ENCODE peak calls at places on chromosomes 5 and 9, in nine cellular contexts. Y is fibroblast of mammary gland; L is CD8-positive, alpha-beta T cell; X is HTR-8/SVneo; B is HEK293T; T is Caki2; M is stimulated activated CD8-positive, alpha-beta memory T cell treated with anti-CD3 and anti-CD28 coated beads, Interleukin-15, amount 100 ng/mL, for 24 hours; J is astrocyte of the cerebellum; W is astrocyte of the hippocampus. E is an unnamed sample.

GRCh38 chr9:90734631-90735030 is 67.0 kb upstream of the SYK start:
- DNase-seq in L (no peak), J (no peak), B (no peak), X (no peak), M (no peak), T (no peak), Y (no peak), W (no peak), E (no peak)

GRCh38 chr9:126055386-126055785 is 271.2 kb upstream of the MVB12B start:
- DNase-seq in J (peak; percentile 68), W (peak; percentile 83), B (no peak), X (no peak), T (no peak), M (no peak), Y (peak; percentile 14), L (no peak), E (peak; percentile 67)

GRCh38 chr9:5879419-5880181 is 11.1 kb upstream of the MLANA start:
- DNase-seq in L (no peak), B (no peak), T (peak; percentile 56), M (no peak), W (peak; percentile 69), X (peak; percentile 76), J (peak; percentile 15), Y (peak; percentile 80), E (peak; percentile 91)

GRCh38 chr9:110575952-110576351 is 3.6 kb downstream of the SVEP1 start:
- DNase-seq in J (no peak), L (no peak), T (no peak), M (no peak), W (no peak), B (no peak), Y (no peak), X (no peak), E (no peak)

GRCh38 chr5:43362725-43363435 is 49.3 kb downstream of the CCL28 start:
- DNase-seq in X (no peak), L (no peak), T (no peak), M (no peak), J (no peak), B (no peak), Y (no peak), W (no peak), E (no peak)

GRCh38 chr5:143064207-143064606 is 294.0 kb downstream of the ARHGAP26 start:
- DNase-seq in X (no peak), W (no peak), L (no peak), Y (peak; percentile 81), B (no peak), M (no peak), J (no peak), T (no peak), E (peak; percentile 63)

GRCh38 chr5:16673241-16673998 is 56.6 kb upstream of the RETREG1 start:
- DNase-seq in T (peak; percentile 21), X (no peak), W (no peak), L (no peak), B (no peak), Y (no peak), J (no peak), M (no peak), E (no peak)

GRCh38 chr5:173012882-173013281 is 29.3 kb downstream of the ATP6V0E1 start:
- DNase-seq in W (no peak), X (no peak), T (no peak), J (no peak), B (no peak), Y (no peak), M (no peak), L (no peak), E (no peak)

GRCh38 chr5:1321576-1321975 is 23.3 kb downstream of the CLPTM1L start:
- DNase-seq in T (no peak), M (no peak), W (no peak), J (no peak), Y (no peak), L (no peak), B (no peak), X (no peak), E (no peak)

GRCh38 chr9:79264511-79265448 is 307.0 kb upstream of the TLE4 start:
- DNase-seq in B (no peak), T (no peak), X (no peak), Y (no peak), L (no peak), M (no peak), W (peak; percentile 32), J (no peak), E (peak; percentile 8)

GRCh38 chr9:78552802-78553201 is 255.9 kb downstream of the PSAT1 start:
- DNase-seq in M (no peak), W (peak; percentile 34), X (no peak), L (no peak), J (no peak), T (peak; percentile 31), Y (no peak), B (no peak), E (no peak)

GRCh38 chr5:144315994-144316634 is 145.4 kb downstream of the KCTD16 start:
- DNase-seq in M (no peak), X (no peak), T (no peak), B (no peak), J (no peak), Y (no peak), L (no peak), W (no peak), E (no peak)